ENCODE peak calls at places on chromosomes 5 and 9, in five cellular contexts. One of them, this sample, is unnamed.

GRCh38 chr9:126613656-126614055 is at the start of gene LMX1B:
- DNase-seq in AG04450: no peak
- DNase-seq in epithelial cell of esophagus: peak
- DNase-seq in effector memory CD4-positive, alpha-beta T cell: no peak
- DNase-seq in AG10803: peak
- DNase-seq in this sample: peak

GRCh38 chr5:128196080-128196479 is 112.5 kb downstream of the SLC12A2 start:
- DNase-seq in AG04450: no peak
- DNase-seq in epithelial cell of esophagus: no peak
- DNase-seq in effector memory CD4-positive, alpha-beta T cell: no peak
- DNase-seq in AG10803: no peak
- DNase-seq in this sample: no peak

GRCh38 chr9:121434946-121435345 is 64.7 kb downstream of the GGTA1 start:
- DNase-seq in AG04450: peak
- DNase-seq in epithelial cell of esophagus: peak
- DNase-seq in effector memory CD4-positive, alpha-beta T cell: no peak
- DNase-seq in AG10803: peak
- DNase-seq in this sample: no peak

GRCh38 chr5:83354958-83355357 is 116.6 kb upstream of the VCAN start:
- DNase-seq in AG04450: no peak
- DNase-seq in epithelial cell of esophagus: no peak
- DNase-seq in effector memory CD4-positive, alpha-beta T cell: no peak
- DNase-seq in AG10803: no peak
- DNase-seq in this sample: peak

GRCh38 chr9:126842220-126842842 is 18.1 kb upstream of the ZBTB34 start:
- DNase-seq in AG04450: no peak
- DNase-seq in epithelial cell of esophagus: no peak
- DNase-seq in effector memory CD4-positive, alpha-beta T cell: no peak
- DNase-seq in AG10803: no peak
- DNase-seq in this sample: no peak

GRCh38 chr9:137021979-137022619 is 5.9 kb downstream of the ABCA2 start:
- DNase-seq in AG04450: no peak
- DNase-seq in epithelial cell of esophagus: peak
- DNase-seq in effector memory CD4-positive, alpha-beta T cell: peak
- DNase-seq in AG10803: peak
- DNase-seq in this sample: peak

GRCh38 chr9:83521017-83521810 is 17.0 kb downstream of the FRMD3 start:
- DNase-seq in AG04450: no peak
- DNase-seq in epithelial cell of esophagus: no peak
- DNase-seq in effector memory CD4-positive, alpha-beta T cell: no peak
- DNase-seq in AG10803: no peak
- DNase-seq in this sample: no peak

GRCh38 chr9:104923289-104923688 is 4.7 kb downstream of the ABCA1 start:
- DNase-seq in AG04450: peak
- DNase-seq in epithelial cell of esophagus: no peak
- DNase-seq in effector memory CD4-positive, alpha-beta T cell: no peak
- DNase-seq in AG10803: peak
- DNase-seq in this sample: no peak

GRCh38 chr9:130347931-130348330 is 82.4 kb downstream of the HMCN2 start:
- DNase-seq in AG04450: no peak
- DNase-seq in epithelial cell of esophagus: no peak
- DNase-seq in effector memory CD4-positive, alpha-beta T cell: no peak
- DNase-seq in AG10803: no peak
- DNase-seq in this sample: peak

GRCh38 chr9:133189826-133190225 is 19.2 kb downstream of the OBP2B start:
- DNase-seq in AG04450: no peak
- DNase-seq in epithelial cell of esophagus: no peak
- DNase-seq in effector memory CD4-positive, alpha-beta T cell: no peak
- DNase-seq in AG10803: no peak
- DNase-seq in this sample: no peak

GRCh38 chr5:85140471-85140870 is 755.8 kb upstream of the EDIL3 start:
- DNase-seq in AG04450: no peak
- DNase-seq in epithelial cell of esophagus: peak
- DNase-seq in effector memory CD4-positive, alpha-beta T cell: no peak
- DNase-seq in AG10803: no peak
- DNase-seq in this sample: no peak

GRCh38 chr9:19416143-19416542 is 7.3 kb downstream of the ACER2 start:
- DNase-seq in AG04450: peak
- DNase-seq in epithelial cell of esophagus: no peak
- DNase-seq in effector memory CD4-positive, alpha-beta T cell: no peak
- DNase-seq in AG10803: no peak
- DNase-seq in this sample: no peak

GRCh38 chr9:134058716-134059115 is 9.1 kb downstream of the BRD3 start:
- DNase-seq in AG04450: no peak
- DNase-seq in epithelial cell of esophagus: peak
- DNase-seq in effector memory CD4-positive, alpha-beta T cell: no peak
- DNase-seq in AG10803: peak
- DNase-seq in this sample: peak

GRCh38 chr9:104747245-104747564 is 278 bp upstream of the NIPSNAP3A start:
- DNase-seq in AG04450: no peak
- DNase-seq in epithelial cell of esophagus: no peak
- DNase-seq in effector memory CD4-positive, alpha-beta T cell: no peak
- DNase-seq in AG10803: no peak
- DNase-seq in this sample: no peak

GRCh38 chr5:141641634-141642278 is 5.0 kb downstream of the RELL2 start:
- DNase-seq in AG04450: no peak
- DNase-seq in epithelial cell of esophagus: peak
- DNase-seq in effector memory CD4-positive, alpha-beta T cell: no peak
- DNase-seq in AG10803: peak
- DNase-seq in this sample: peak

GRCh38 chr9:91408475-91408874 is 15.2 kb downstream of the NFIL3 start:
- DNase-seq in AG04450: no peak
- DNase-seq in epithelial cell of esophagus: no peak
- DNase-seq in effector memory CD4-positive, alpha-beta T cell: no peak
- DNase-seq in AG10803: no peak
- DNase-seq in this sample: no peak

GRCh38 chr5:143807401-143807800 is 4.6 kb upstream of the HMHB1 start:
- DNase-seq in AG04450: no peak
- DNase-seq in epithelial cell of esophagus: no peak
- DNase-seq in effector memory CD4-positive, alpha-beta T cell: no peak
- DNase-seq in AG10803: no peak
- DNase-seq in this sample: no peak

GRCh38 chr9:21070171-21070571 is 7.6 kb downstream of the IFNB1 start:
- DNase-seq in AG04450: peak
- DNase-seq in epithelial cell of esophagus: peak
- DNase-seq in effector memory CD4-positive, alpha-beta T cell: no peak
- DNase-seq in AG10803: peak
- DNase-seq in this sample: no peak

GRCh38 chr5:181207214-181207959 is 2.4 kb upstream of the TRIM7 start:
- DNase-seq in AG04450: peak
- DNase-seq in epithelial cell of esophagus: peak
- DNase-seq in effector memory CD4-positive, alpha-beta T cell: peak
- DNase-seq in AG10803: peak
- DNase-seq in this sample: peak

GRCh38 chr5:76303917-76304316 is 99.2 kb upstream of the IQGAP2 start:
- DNase-seq in AG04450: no peak
- DNase-seq in epithelial cell of esophagus: peak
- DNase-seq in effector memory CD4-positive, alpha-beta T cell: peak
- DNase-seq in AG10803: no peak
- DNase-seq in this sample: no peak

GRCh38 chr5:153659337-153659736 is 168.9 kb downstream of the GRIA1 start:
- DNase-seq in AG04450: peak
- DNase-seq in epithelial cell of esophagus: no peak
- DNase-seq in effector memory CD4-positive, alpha-beta T cell: no peak
- DNase-seq in AG10803: peak
- DNase-seq in this sample: no peak

GRCh38 chr5:92687793-92688467 is 893.1 kb downstream of the NR2F1-AS1 start:
- DNase-seq in AG04450: peak
- DNase-seq in epithelial cell of esophagus: peak
- DNase-seq in effector memory CD4-positive, alpha-beta T cell: no peak
- DNase-seq in AG10803: peak
- DNase-seq in this sample: peak

GRCh38 chr5:66898241-66899039 is 298.2 kb downstream of the CD180 start:
- DNase-seq in AG04450: no peak
- DNase-seq in epithelial cell of esophagus: peak
- DNase-seq in effector memory CD4-positive, alpha-beta T cell: no peak
- DNase-seq in AG10803: no peak
- DNase-seq in this sample: no peak

GRCh38 chr9:7185612-7186011 is 427.8 kb downstream of the KDM4C start:
- DNase-seq in AG04450: peak
- DNase-seq in epithelial cell of esophagus: peak
- DNase-seq in effector memory CD4-positive, alpha-beta T cell: no peak
- DNase-seq in AG10803: peak
- DNase-seq in this sample: peak

GRCh38 chr9:127384901-127385300 is 12.1 kb upstream of the SLC2A8 start:
- DNase-seq in AG04450: no peak
- DNase-seq in epithelial cell of esophagus: no peak
- DNase-seq in effector memory CD4-positive, alpha-beta T cell: no peak
- DNase-seq in AG10803: no peak
- DNase-seq in this sample: peak

GRCh38 chr9:127898433-127899199 is 787 bp downstream of the ST6GALNAC6 start:
- DNase-seq in AG04450: peak
- DNase-seq in epithelial cell of esophagus: peak
- DNase-seq in effector memory CD4-positive, alpha-beta T cell: no peak
- DNase-seq in AG10803: peak
- DNase-seq in this sample: peak

GRCh38 chr5:1467341-1468246 is 22.4 kb upstream of the SLC6A3 start:
- DNase-seq in AG04450: no peak
- DNase-seq in epithelial cell of esophagus: no peak
- DNase-seq in effector memory CD4-positive, alpha-beta T cell: no peak
- DNase-seq in AG10803: no peak
- DNase-seq in this sample: peak

GRCh38 chr9:34505370-34506120 is 17.2 kb downstream of the ENHO start:
- DNase-seq in AG04450: no peak
- DNase-seq in epithelial cell of esophagus: no peak
- DNase-seq in effector memory CD4-positive, alpha-beta T cell: no peak
- DNase-seq in AG10803: peak
- DNase-seq in this sample: no peak

GRCh38 chr9:77575785-77576184 is 72.3 kb downstream of the GNA14 start:
- DNase-seq in AG04450: no peak
- DNase-seq in epithelial cell of esophagus: peak
- DNase-seq in effector memory CD4-positive, alpha-beta T cell: no peak
- DNase-seq in AG10803: no peak
- DNase-seq in this sample: peak

GRCh38 chr5:141708016-141708415 is 26.0 kb upstream of the ARAP3 start:
- DNase-seq in AG04450: no peak
- DNase-seq in epithelial cell of esophagus: no peak
- DNase-seq in effector memory CD4-positive, alpha-beta T cell: no peak
- DNase-seq in AG10803: no peak
- DNase-seq in this sample: no peak

GRCh38 chr9:117344892-117345660 is 69.8 kb downstream of the ASTN2 start:
- DNase-seq in AG04450: no peak
- DNase-seq in epithelial cell of esophagus: no peak
- DNase-seq in effector memory CD4-positive, alpha-beta T cell: no peak
- DNase-seq in AG10803: no peak
- DNase-seq in this sample: peak

DNA sequence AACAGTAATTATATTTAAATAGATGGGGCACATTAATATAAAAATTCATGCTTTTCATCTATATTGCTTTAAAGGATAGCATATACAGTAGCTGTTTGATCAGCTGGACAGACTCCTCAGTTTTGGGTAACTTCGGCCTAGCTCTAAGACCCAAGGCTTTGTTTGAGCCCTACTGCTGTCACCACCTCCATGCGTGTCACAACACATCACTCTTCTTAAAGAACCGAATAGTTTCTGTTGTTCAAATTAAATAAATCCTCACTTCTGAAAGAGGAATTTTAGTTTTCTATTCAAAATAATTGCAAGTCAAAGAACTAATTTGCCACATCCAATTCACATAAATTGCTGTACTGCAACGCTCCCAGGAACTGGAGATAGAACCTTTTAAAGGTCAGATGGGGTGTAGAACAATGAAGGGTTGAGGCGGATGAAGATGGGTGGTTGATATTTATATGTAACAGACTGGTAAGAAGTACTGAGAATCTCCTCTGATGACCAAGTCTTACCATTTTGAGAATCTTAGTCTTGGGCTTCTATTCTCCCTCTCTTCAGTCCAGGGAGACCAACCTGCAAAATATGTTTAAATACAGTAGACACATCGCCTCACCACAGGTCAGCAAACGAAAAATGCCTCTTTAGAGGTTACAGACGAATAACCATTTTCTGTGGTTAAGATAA is 1.6 kb downstream of the NREP start:
- DNase-seq in AG04450: no peak
- DNase-seq in epithelial cell of esophagus: peak
- DNase-seq in effector memory CD4-positive, alpha-beta T cell: no peak
- DNase-seq in AG10803: no peak
- DNase-seq in this sample: no peak
- H3K4me3 ChIP-seq in AG04450: peak
- H3K4me3 ChIP-seq in epithelial cell of esophagus: no peak
- H3K4me3 ChIP-seq in effector memory CD4-positive, alpha-beta T cell: no peak
- H3K4me3 ChIP-seq in AG10803: peak
- H3K4me3 ChIP-seq in this sample: peak

GRCh38 chr5:89436464-89436863 is 553.5 kb upstream of the MEF2C start:
- DNase-seq in AG04450: no peak
- DNase-seq in epithelial cell of esophagus: no peak
- DNase-seq in effector memory CD4-positive, alpha-beta T cell: no peak
- DNase-seq in AG10803: no peak
- DNase-seq in this sample: no peak
- H3K4me3 ChIP-seq in AG04450: no peak
- H3K4me3 ChIP-seq in epithelial cell of esophagus: no peak
- H3K4me3 ChIP-seq in effector memory CD4-positive, alpha-beta T cell: no peak
- H3K4me3 ChIP-seq in AG10803: no peak
- H3K4me3 ChIP-seq in this sample: no peak

GRCh38 chr5:146680846-146681585 is 165.0 kb upstream of the GPR151 start:
- DNase-seq in AG04450: no peak
- DNase-seq in epithelial cell of esophagus: peak
- DNase-seq in effector memory CD4-positive, alpha-beta T cell: no peak
- DNase-seq in AG10803: no peak
- DNase-seq in this sample: no peak
- H3K4me3 ChIP-seq in AG04450: no peak
- H3K4me3 ChIP-seq in epithelial cell of esophagus: no peak
- H3K4me3 ChIP-seq in effector memory CD4-positive, alpha-beta T cell: no peak
- H3K4me3 ChIP-seq in AG10803: no peak
- H3K4me3 ChIP-seq in this sample: no peak

DNA sequence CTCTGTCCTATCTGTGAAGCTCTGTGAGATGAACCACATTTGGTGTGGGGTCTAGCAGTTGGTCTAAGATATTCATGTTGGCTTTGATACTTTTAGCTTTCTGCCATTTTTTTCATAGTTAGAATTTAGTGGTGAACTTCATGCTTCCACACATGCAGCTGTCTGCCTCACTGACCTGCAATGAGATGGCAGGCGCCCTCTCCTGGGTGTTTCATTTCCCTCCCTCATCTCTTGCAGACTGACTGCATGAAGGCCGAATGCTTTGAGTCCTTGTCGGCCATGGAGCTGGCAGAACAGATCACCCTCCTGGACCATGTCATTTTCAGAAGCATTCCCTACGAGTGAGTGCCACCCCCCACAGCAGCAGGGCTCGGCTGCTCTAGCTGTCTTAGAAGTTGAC is 26.1 kb upstream of the CKMT2 start:
- DNase-seq in AG04450: no peak
- DNase-seq in epithelial cell of esophagus: peak
- DNase-seq in effector memory CD4-positive, alpha-beta T cell: no peak
- DNase-seq in AG10803: peak
- DNase-seq in this sample: peak
- H3K4me3 ChIP-seq in AG04450: no peak
- H3K4me3 ChIP-seq in epithelial cell of esophagus: no peak
- H3K4me3 ChIP-seq in effector memory CD4-positive, alpha-beta T cell: no peak
- H3K4me3 ChIP-seq in AG10803: no peak
- H3K4me3 ChIP-seq in this sample: no peak

This sample was measured in H7.